ENCODE peak calls at places on chromosomes 3 and 15, in ten cellular contexts. One of them, this sample, is unnamed.

GRCh38 chr3:170839518-170840100 is 30.4 kb downstream of the RPL22L1 start:
- DNase-seq in MM.1S: no peak
- DNase-seq in uterus: no peak
- DNase-seq in CD8-positive, alpha-beta T cell: no peak
- DNase-seq in upper lobe of right lung: no peak
- DNase-seq in GM13976: no peak
- DNase-seq in stomach: no peak
- DNase-seq in progenitor cell of endocrine pancreas: no peak
- DNase-seq in astrocyte of the spinal cord: peak
- DNase-seq in psoas muscle: no peak
- DNase-seq in this sample: no peak

GRCh38 chr3:195116393-195117185 is 154.4 kb downstream of the XXYLT1 start:
- DNase-seq in MM.1S: no peak
- DNase-seq in uterus: no peak
- DNase-seq in CD8-positive, alpha-beta T cell: no peak
- DNase-seq in upper lobe of right lung: no peak
- DNase-seq in GM13976: no peak
- DNase-seq in stomach: no peak
- DNase-seq in progenitor cell of endocrine pancreas: no peak
- DNase-seq in astrocyte of the spinal cord: no peak
- DNase-seq in psoas muscle: no peak
- DNase-seq in this sample: no peak

GRCh38 chr15:63473999-63474809 is 30.2 kb upstream of the USP3 start:
- DNase-seq in MM.1S: peak
- DNase-seq in uterus: no peak
- DNase-seq in CD8-positive, alpha-beta T cell: peak
- DNase-seq in upper lobe of right lung: no peak
- DNase-seq in GM13976: peak
- DNase-seq in stomach: peak
- DNase-seq in progenitor cell of endocrine pancreas: no peak
- DNase-seq in astrocyte of the spinal cord: peak
- DNase-seq in psoas muscle: no peak
- DNase-seq in this sample: no peak

GRCh38 chr3:31945738-31946052 is 35.4 kb downstream of the OSBPL10 start:
- DNase-seq in MM.1S: no peak
- DNase-seq in uterus: no peak
- DNase-seq in CD8-positive, alpha-beta T cell: no peak
- DNase-seq in upper lobe of right lung: no peak
- DNase-seq in GM13976: no peak
- DNase-seq in stomach: no peak
- DNase-seq in progenitor cell of endocrine pancreas: no peak
- DNase-seq in astrocyte of the spinal cord: no peak
- DNase-seq in psoas muscle: no peak
- DNase-seq in this sample: no peak

GRCh38 chr3:170532573-170532972 is 53.3 kb downstream of the SLC7A14 start:
- DNase-seq in MM.1S: peak
- DNase-seq in uterus: no peak
- DNase-seq in CD8-positive, alpha-beta T cell: no peak
- DNase-seq in upper lobe of right lung: no peak
- DNase-seq in GM13976: no peak
- DNase-seq in stomach: no peak
- DNase-seq in progenitor cell of endocrine pancreas: no peak
- DNase-seq in astrocyte of the spinal cord: no peak
- DNase-seq in psoas muscle: no peak
- DNase-seq in this sample: no peak

GRCh38 chr15:50257924-50258323 is 7.6 kb downstream of the HDC start:
- DNase-seq in MM.1S: no peak
- DNase-seq in uterus: no peak
- DNase-seq in CD8-positive, alpha-beta T cell: no peak
- DNase-seq in upper lobe of right lung: no peak
- DNase-seq in GM13976: no peak
- DNase-seq in stomach: no peak
- DNase-seq in progenitor cell of endocrine pancreas: no peak
- DNase-seq in astrocyte of the spinal cord: peak
- DNase-seq in psoas muscle: no peak
- DNase-seq in this sample: no peak

GRCh38 chr15:40137011-40137906 is 23.6 kb upstream of the BUB1B start:
- DNase-seq in MM.1S: no peak
- DNase-seq in uterus: no peak
- DNase-seq in CD8-positive, alpha-beta T cell: no peak
- DNase-seq in upper lobe of right lung: no peak
- DNase-seq in GM13976: no peak
- DNase-seq in stomach: no peak
- DNase-seq in progenitor cell of endocrine pancreas: no peak
- DNase-seq in astrocyte of the spinal cord: no peak
- DNase-seq in psoas muscle: no peak
- DNase-seq in this sample: no peak

GRCh38 chr3:121595765-121596406 is 2.7 kb downstream of the FBXO40 start:
- DNase-seq in MM.1S: no peak
- DNase-seq in uterus: no peak
- DNase-seq in CD8-positive, alpha-beta T cell: no peak
- DNase-seq in upper lobe of right lung: no peak
- DNase-seq in GM13976: no peak
- DNase-seq in stomach: no peak
- DNase-seq in progenitor cell of endocrine pancreas: no peak
- DNase-seq in astrocyte of the spinal cord: no peak
- DNase-seq in psoas muscle: no peak
- DNase-seq in this sample: no peak

GRCh38 chr3:149277338-149277813 is 55.7 kb upstream of the CP start:
- DNase-seq in MM.1S: peak
- DNase-seq in uterus: no peak
- DNase-seq in CD8-positive, alpha-beta T cell: peak
- DNase-seq in upper lobe of right lung: no peak
- DNase-seq in GM13976: no peak
- DNase-seq in stomach: no peak
- DNase-seq in progenitor cell of endocrine pancreas: no peak
- DNase-seq in astrocyte of the spinal cord: peak
- DNase-seq in psoas muscle: no peak
- DNase-seq in this sample: no peak

GRCh38 chr3:128794788-128795649 is 69.0 kb downstream of the RAB7A start:
- DNase-seq in MM.1S: peak
- DNase-seq in uterus: peak
- DNase-seq in CD8-positive, alpha-beta T cell: peak
- DNase-seq in upper lobe of right lung: no peak
- DNase-seq in GM13976: peak
- DNase-seq in stomach: peak
- DNase-seq in progenitor cell of endocrine pancreas: peak
- DNase-seq in astrocyte of the spinal cord: peak
- DNase-seq in psoas muscle: no peak
- DNase-seq in this sample: peak

GRCh38 chr15:48076454-48076853 is 44.3 kb upstream of the SLC24A5 start:
- DNase-seq in MM.1S: no peak
- DNase-seq in uterus: no peak
- DNase-seq in CD8-positive, alpha-beta T cell: no peak
- DNase-seq in upper lobe of right lung: no peak
- DNase-seq in GM13976: no peak
- DNase-seq in stomach: no peak
- DNase-seq in progenitor cell of endocrine pancreas: no peak
- DNase-seq in astrocyte of the spinal cord: no peak
- DNase-seq in psoas muscle: no peak
- DNase-seq in this sample: no peak

GRCh38 chr15:42107483-42107882 is 13.1 kb upstream of the PLA2G4D start:
- DNase-seq in MM.1S: no peak
- DNase-seq in uterus: no peak
- DNase-seq in CD8-positive, alpha-beta T cell: no peak
- DNase-seq in upper lobe of right lung: no peak
- DNase-seq in GM13976: no peak
- DNase-seq in stomach: peak
- DNase-seq in progenitor cell of endocrine pancreas: no peak
- DNase-seq in astrocyte of the spinal cord: no peak
- DNase-seq in psoas muscle: no peak
- DNase-seq in this sample: no peak

GRCh38 chr3:46825450-46825849 is 37.8 kb downstream of the MYL3 start:
- DNase-seq in MM.1S: no peak
- DNase-seq in uterus: no peak
- DNase-seq in CD8-positive, alpha-beta T cell: no peak
- DNase-seq in upper lobe of right lung: no peak
- DNase-seq in GM13976: no peak
- DNase-seq in stomach: no peak
- DNase-seq in progenitor cell of endocrine pancreas: no peak
- DNase-seq in astrocyte of the spinal cord: no peak
- DNase-seq in psoas muscle: no peak
- DNase-seq in this sample: no peak

GRCh38 chr15:79635897-79636596 is 203.9 kb downstream of the MINAR1 start:
- DNase-seq in MM.1S: no peak
- DNase-seq in uterus: no peak
- DNase-seq in CD8-positive, alpha-beta T cell: no peak
- DNase-seq in upper lobe of right lung: no peak
- DNase-seq in GM13976: no peak
- DNase-seq in stomach: no peak
- DNase-seq in progenitor cell of endocrine pancreas: no peak
- DNase-seq in astrocyte of the spinal cord: peak
- DNase-seq in psoas muscle: no peak
- DNase-seq in this sample: no peak

GRCh38 chr3:31405515-31405914 is 127.2 kb upstream of the STT3B start:
- DNase-seq in MM.1S: no peak
- DNase-seq in uterus: no peak
- DNase-seq in CD8-positive, alpha-beta T cell: no peak
- DNase-seq in upper lobe of right lung: no peak
- DNase-seq in GM13976: no peak
- DNase-seq in stomach: no peak
- DNase-seq in progenitor cell of endocrine pancreas: no peak
- DNase-seq in astrocyte of the spinal cord: no peak
- DNase-seq in psoas muscle: no peak
- DNase-seq in this sample: no peak

GRCh38 chr3:122928396-122929187 is 99.0 kb downstream of the SEMA5B start:
- DNase-seq in MM.1S: no peak
- DNase-seq in uterus: no peak
- DNase-seq in CD8-positive, alpha-beta T cell: no peak
- DNase-seq in upper lobe of right lung: no peak
- DNase-seq in GM13976: no peak
- DNase-seq in stomach: no peak
- DNase-seq in progenitor cell of endocrine pancreas: no peak
- DNase-seq in astrocyte of the spinal cord: no peak
- DNase-seq in psoas muscle: no peak
- DNase-seq in this sample: no peak

GRCh38 chr3:107068980-107069379 is 308.3 kb upstream of the CCDC54 start:
- DNase-seq in MM.1S: no peak
- DNase-seq in uterus: no peak
- DNase-seq in CD8-positive, alpha-beta T cell: no peak
- DNase-seq in upper lobe of right lung: no peak
- DNase-seq in GM13976: peak
- DNase-seq in stomach: no peak
- DNase-seq in progenitor cell of endocrine pancreas: no peak
- DNase-seq in astrocyte of the spinal cord: peak
- DNase-seq in psoas muscle: no peak
- DNase-seq in this sample: no peak

GRCh38 chr3:10703875-10704274 is 112.2 kb upstream of the SLC6A11 start:
- DNase-seq in MM.1S: no peak
- DNase-seq in uterus: no peak
- DNase-seq in CD8-positive, alpha-beta T cell: no peak
- DNase-seq in upper lobe of right lung: no peak
- DNase-seq in GM13976: no peak
- DNase-seq in stomach: no peak
- DNase-seq in progenitor cell of endocrine pancreas: no peak
- DNase-seq in astrocyte of the spinal cord: peak
- DNase-seq in psoas muscle: no peak
- DNase-seq in this sample: peak

GRCh38 chr3:157071744-157072525 is 88.0 kb downstream of the CCNL1 start:
- DNase-seq in MM.1S: no peak
- DNase-seq in uterus: no peak
- DNase-seq in CD8-positive, alpha-beta T cell: no peak
- DNase-seq in upper lobe of right lung: no peak
- DNase-seq in GM13976: no peak
- DNase-seq in stomach: no peak
- DNase-seq in progenitor cell of endocrine pancreas: no peak
- DNase-seq in astrocyte of the spinal cord: no peak
- DNase-seq in psoas muscle: no peak
- DNase-seq in this sample: no peak
- TF ChIP-seq CTCF in MM.1S: no peak
- TF ChIP-seq CTCF in uterus: no peak
- TF ChIP-seq CTCF in CD8-positive, alpha-beta T cell: no peak
- TF ChIP-seq CTCF in upper lobe of right lung: no peak
- TF ChIP-seq CTCF in GM13976: no peak
- TF ChIP-seq CTCF in stomach: no peak
- TF ChIP-seq CTCF in progenitor cell of endocrine pancreas: no peak
- TF ChIP-seq CTCF in astrocyte of the spinal cord: no peak
- TF ChIP-seq CTCF in psoas muscle: no peak
- TF ChIP-seq CTCF in this sample: no peak

GRCh38 chr15:66085128-66085527 is 168.4 kb downstream of the MEGF11 start:
- DNase-seq in MM.1S: peak
- DNase-seq in uterus: no peak
- DNase-seq in CD8-positive, alpha-beta T cell: no peak
- DNase-seq in upper lobe of right lung: no peak
- DNase-seq in GM13976: no peak
- DNase-seq in stomach: no peak
- DNase-seq in progenitor cell of endocrine pancreas: no peak
- DNase-seq in astrocyte of the spinal cord: no peak
- DNase-seq in psoas muscle: no peak
- DNase-seq in this sample: peak
- TF ChIP-seq CTCF in MM.1S: peak
- TF ChIP-seq CTCF in uterus: no peak
- TF ChIP-seq CTCF in CD8-positive, alpha-beta T cell: no peak
- TF ChIP-seq CTCF in upper lobe of right lung: no peak
- TF ChIP-seq CTCF in GM13976: no peak
- TF ChIP-seq CTCF in stomach: no peak
- TF ChIP-seq CTCF in progenitor cell of endocrine pancreas: no peak
- TF ChIP-seq CTCF in astrocyte of the spinal cord: no peak
- TF ChIP-seq CTCF in psoas muscle: no peak
- TF ChIP-seq CTCF in this sample: peak

GRCh38 chr3:23810342-23811116 is 4.8 kb downstream of the UBE2E1 start:
- DNase-seq in MM.1S: peak
- DNase-seq in uterus: peak
- DNase-seq in CD8-positive, alpha-beta T cell: peak
- DNase-seq in upper lobe of right lung: peak
- DNase-seq in GM13976: peak
- DNase-seq in stomach: peak
- DNase-seq in progenitor cell of endocrine pancreas: peak
- DNase-seq in astrocyte of the spinal cord: peak
- DNase-seq in psoas muscle: peak
- DNase-seq in this sample: peak
- TF ChIP-seq CTCF in MM.1S: peak
- TF ChIP-seq CTCF in uterus: no peak
- TF ChIP-seq CTCF in CD8-positive, alpha-beta T cell: no peak
- TF ChIP-seq CTCF in upper lobe of right lung: peak
- TF ChIP-seq CTCF in GM13976: peak
- TF ChIP-seq CTCF in stomach: no peak
- TF ChIP-seq CTCF in progenitor cell of endocrine pancreas: peak
- TF ChIP-seq CTCF in astrocyte of the spinal cord: peak
- TF ChIP-seq CTCF in psoas muscle: peak
- TF ChIP-seq CTCF in this sample: no peak

GRCh38 chr3:175127075-175127662 is 268.0 kb downstream of the NAALADL2 start:
- DNase-seq in MM.1S: no peak
- DNase-seq in uterus: no peak
- DNase-seq in CD8-positive, alpha-beta T cell: no peak
- DNase-seq in upper lobe of right lung: no peak
- DNase-seq in GM13976: no peak
- DNase-seq in stomach: no peak
- DNase-seq in progenitor cell of endocrine pancreas: no peak
- DNase-seq in astrocyte of the spinal cord: no peak
- DNase-seq in psoas muscle: no peak
- DNase-seq in this sample: no peak

DNA sequence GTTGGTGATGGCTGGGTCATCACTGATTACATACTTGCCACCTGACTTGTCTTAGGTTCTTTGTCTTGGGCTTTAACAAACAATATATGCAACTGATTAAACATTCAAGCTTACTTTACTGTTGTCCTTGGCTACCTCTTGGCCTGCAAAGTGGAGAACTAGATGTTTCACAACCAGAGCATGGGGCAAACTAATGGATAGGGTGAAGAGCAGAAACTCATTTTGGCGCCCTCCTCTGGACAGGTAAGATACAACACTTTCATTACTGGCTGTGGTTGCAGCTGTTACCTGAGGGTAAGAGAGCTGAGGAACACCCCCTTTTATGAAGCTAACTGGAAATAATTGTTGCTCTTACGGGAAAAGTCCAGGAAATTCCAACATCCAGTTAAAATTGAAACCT is 262.1 kb downstream of the NAALADL2 start:
- DNase-seq in MM.1S: peak
- DNase-seq in uterus: no peak
- DNase-seq in CD8-positive, alpha-beta T cell: no peak
- DNase-seq in upper lobe of right lung: no peak
- DNase-seq in GM13976: no peak
- DNase-seq in stomach: peak
- DNase-seq in progenitor cell of endocrine pancreas: no peak
- DNase-seq in astrocyte of the spinal cord: no peak
- DNase-seq in psoas muscle: no peak
- DNase-seq in this sample: no peak
- TF ChIP-seq CTCF in MM.1S: peak
- TF ChIP-seq CTCF in uterus: no peak
- TF ChIP-seq CTCF in CD8-positive, alpha-beta T cell: no peak
- TF ChIP-seq CTCF in upper lobe of right lung: peak
- TF ChIP-seq CTCF in GM13976: no peak
- TF ChIP-seq CTCF in stomach: peak
- TF ChIP-seq CTCF in progenitor cell of endocrine pancreas: peak
- TF ChIP-seq CTCF in astrocyte of the spinal cord: peak
- TF ChIP-seq CTCF in psoas muscle: no peak
- TF ChIP-seq CTCF in this sample: peak